ENCODE peak calls at places on chromosomes 3 and 15, in four cellular contexts. M, Q, W and G are unnamed samples.
A peak's percentile ranks its signal among the peaks of the same experiment; 100 is the strongest.

GRCh38 chr3:107117922-107118576 is 259.2 kb upstream of the CCDC54 start:
- DNase-seq in Q (peak; percentile 49), M (no peak), W (no peak), G (no peak)

GRCh38 chr3:192413461-192413860 is 313.9 kb downstream of the FGF12 start:
- DNase-seq in W (no peak), M (no peak), Q (no peak), G (no peak)

GRCh38 chr15:84828433-84828908 is 11.3 kb downstream of the ALPK3 start:
- DNase-seq in M (peak; percentile 38), W (peak; percentile 52), Q (no peak), G (no peak)

GRCh38 chr3:143236226-143236964 is 116.8 kb downstream of the CHST2 start:
- DNase-seq in W (no peak), M (no peak), Q (no peak), G (no peak)

GRCh38 chr3:111076732-111077131 is 5.1 kb downstream of the NECTIN3 start:
- DNase-seq in M (no peak), W (no peak), Q (no peak), G (no peak)

GRCh38 chr3:57864853-57865252 is 108.7 kb downstream of the SLMAP start:
- DNase-seq in W (no peak), M (no peak), Q (no peak), G (no peak)

GRCh38 chr3:15629860-15630597 is 28.5 kb downstream of the BTD start:
- DNase-seq in Q (peak; percentile 40), W (peak; percentile 70), M (no peak), G (peak; percentile 75)

GRCh38 chr15:38750816-38751215 is 186.2 kb upstream of the RASGRP1 start:
- DNase-seq in Q (no peak), W (no peak), M (no peak), G (no peak)

GRCh38 chr3:183584246-183584913 is 28.9 kb upstream of the KLHL6 start:
- DNase-seq in W (peak; percentile 30), Q (no peak), M (peak; percentile 64), G (no peak)

GRCh38 chr3:126300001-126300760 is 57.0 kb downstream of the KLF15 start:
- DNase-seq in W (no peak), M (no peak), Q (no peak), G (no peak)

GRCh38 chr15:68341851-68342336 is 64.3 kb downstream of the FEM1B start:
- DNase-seq in Q (no peak), M (no peak), W (no peak), G (no peak)

GRCh38 chr15:57259511-57260143 is 116.7 kb upstream of the CGNL1 start:
- DNase-seq in Q (peak; percentile 58), M (no peak), W (no peak), G (no peak)

GRCh38 chr15:87572381-87572780 is 684.2 kb downstream of the NTRK3 start:
- DNase-seq in W (no peak), M (no peak), Q (no peak), G (no peak)

GRCh38 chr3:72830452-72831217 is 17.6 kb downstream of the SHQ1 start:
- DNase-seq in W (no peak), M (no peak), Q (no peak), G (no peak)

DNA sequence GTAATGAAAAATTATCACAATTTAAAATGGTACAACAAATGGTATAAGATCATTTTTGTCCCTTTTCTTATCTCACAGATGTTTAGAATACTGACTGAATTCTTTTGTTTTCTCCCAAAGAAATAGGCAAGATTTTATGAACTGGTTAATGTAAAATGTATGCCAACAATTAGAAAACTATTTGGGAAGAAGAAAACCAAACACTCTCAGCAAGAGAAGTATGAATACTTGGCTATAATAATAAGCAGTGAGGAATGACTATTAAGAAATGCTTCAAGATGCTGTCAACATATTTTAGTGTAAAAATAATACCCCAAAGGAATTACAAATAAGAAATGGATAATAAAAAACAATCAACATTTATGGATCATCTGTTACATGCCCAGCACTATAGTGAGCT is 18.5 kb downstream of the SHQ1 start:
- DNase-seq in Q (no peak), W (no peak), M (no peak), G (no peak)
- H3K27ac ChIP-seq in Q (no peak overlapping the region), W (no peak overlapping the region), M (no peak overlapping the region), G (no peak overlapping the region)

GRCh38 chr15:36901012-36901411 is 199.3 kb downstream of the MEIS2 start:
- DNase-seq in Q (no peak), M (no peak), W (no peak), G (no peak)
- H3K4me1 ChIP-seq in Q (peaks cover 28% of the 10 kb centered on the region), M (peaks cover 68% of the 10 kb centered on the region), W (peaks cover 14% of the 10 kb centered on the region), G (no peaks in the 10 kb centered on the region)

GRCh38 chr3:134033315-134033996 is 3.7 kb upstream of the SLCO2A1 start:
- DNase-seq in W (no peak), M (no peak), Q (no peak), G (no peak)
- H3K27ac ChIP-seq in W (no peak overlapping the region), M (no peak overlapping the region), Q (no peak overlapping the region), G (no peak overlapping the region)

GRCh38 chr3:53171827-53172505 is 11.0 kb downstream of the PRKCD start:
- DNase-seq in M (no peak), Q (no peak), W (no peak), G (no peak)

GRCh38 chr3:53173107-53173506 is 12.1 kb downstream of the PRKCD start:
- DNase-seq in M (no peak), W (no peak), Q (no peak), G (no peak)

GRCh38 chr3:53175613-53176537 is 14.9 kb downstream of the PRKCD start:
- DNase-seq in W (no peak), Q (no peak), M (no peak), G (no peak)

GRCh38 chr3:53171109-53171453 is 10.1 kb downstream of the PRKCD start:
- DNase-seq in Q (no peak), M (no peak), W (no peak), G (no peak)

GRCh38 chr3:53174346-53175250 is 13.6 kb downstream of the PRKCD start:
- DNase-seq in Q (no peak), M (no peak), W (no peak), G (no peak)
- H3K4me1 ChIP-seq in Q (peaks cover 16% of the 10 kb centered on the region), M (peaks cover 7% of the 10 kb centered on the region), W (peaks cover 33% of the 10 kb centered on the region), G (no peaks in the 10 kb centered on the region)

GRCh38 chr3:188292827-188293226 is 138.9 kb downstream of the LPP start:
- DNase-seq in W (no peak), Q (no peak), M (no peak), G (no peak)
- H3K27ac ChIP-seq in W (no peak overlapping the region), Q (no peak overlapping the region), M (peak overlapping the region; percentile 70), G (no peak overlapping the region)

DNA sequence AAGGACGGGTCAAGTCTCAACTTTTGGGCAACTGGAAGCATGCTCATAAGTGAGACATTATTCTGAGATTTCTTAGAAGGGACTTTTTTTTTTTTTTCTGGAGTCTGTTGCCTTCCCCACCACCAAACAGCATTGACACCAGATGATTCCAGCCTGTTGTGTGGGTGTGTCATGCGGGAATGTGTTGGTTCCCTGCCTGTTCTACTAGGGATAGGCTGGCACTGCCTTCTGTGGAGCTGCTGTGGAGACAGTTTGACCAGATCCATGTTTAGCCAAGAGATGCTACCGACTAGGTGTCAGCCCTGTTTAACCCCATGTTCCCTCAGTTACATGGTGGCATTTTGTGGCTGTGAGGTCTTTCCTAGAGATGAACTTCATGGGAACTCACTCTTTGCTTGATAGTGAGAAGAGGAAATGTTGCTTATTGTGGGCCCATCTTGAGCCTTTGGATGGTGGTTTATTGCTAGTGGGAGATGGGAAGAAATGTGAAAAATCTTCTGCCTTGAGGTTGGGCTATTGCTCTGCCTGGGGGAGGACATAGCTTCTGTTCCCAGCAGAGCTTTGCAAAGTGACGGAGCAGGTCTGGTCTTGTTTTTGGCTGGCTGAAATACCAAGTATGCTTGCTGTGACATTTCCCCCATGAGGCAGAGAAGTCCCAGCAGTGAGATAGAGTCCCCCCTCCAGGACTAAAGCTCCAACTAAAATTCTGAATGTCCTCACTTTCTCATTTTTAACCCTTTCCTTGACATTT is 31.3 kb downstream of the TRAK1 start:
- DNase-seq in W (no peak), M (no peak), Q (no peak), G (no peak)
- H3K4me1 ChIP-seq in W (peaks cover 27% of the 10 kb centered on the region), M (peaks cover 75% of the 10 kb centered on the region), Q (peaks cover 4% of the 10 kb centered on the region), G (no peaks in the 10 kb centered on the region)